ENCODE peak calls at places on chromosome 5, in eight cellular contexts. One of them, this sample, is unnamed.

GRCh38 chr5:1443991-1444360 is 1.3 kb downstream of the SLC6A3 start:
- DNase-seq in activated CD8-positive, alpha-beta memory T cell treated with anti-CD3 and anti-CD28 coated beads for 48 hours: no peak
- DNase-seq in NCI-H748 treated with DMSO at 0.1 percent for 48 hours: no peak
- DNase-seq in NCI-H2081: no peak
- DNase-seq in GOT3: no peak
- DNase-seq in OCI-LY7: no peak
- DNase-seq in stimulated activated CD4-positive, alpha-beta T cell treated with anti-CD3 and anti-CD28 coated beads, Interleukin-1b, Interleukin-23, amount 100 ng/mL, for 24 hours: no peak
- DNase-seq in iPS DF 6.9: no peak
- DNase-seq in this sample: no peak

GRCh38 chr5:115345344-115345743 is 48.9 kb upstream of the CCDC112 start:
- DNase-seq in activated CD8-positive, alpha-beta memory T cell treated with anti-CD3 and anti-CD28 coated beads for 48 hours: no peak
- DNase-seq in NCI-H748 treated with DMSO at 0.1 percent for 48 hours: no peak
- DNase-seq in NCI-H2081: no peak
- DNase-seq in GOT3: no peak
- DNase-seq in OCI-LY7: no peak
- DNase-seq in stimulated activated CD4-positive, alpha-beta T cell treated with anti-CD3 and anti-CD28 coated beads, Interleukin-1b, Interleukin-23, amount 100 ng/mL, for 24 hours: no peak
- DNase-seq in iPS DF 6.9: no peak
- DNase-seq in this sample: no peak

GRCh38 chr5:3310551-3311340 is 284.9 kb upstream of the IRX1 start:
- DNase-seq in activated CD8-positive, alpha-beta memory T cell treated with anti-CD3 and anti-CD28 coated beads for 48 hours: no peak
- DNase-seq in NCI-H748 treated with DMSO at 0.1 percent for 48 hours: peak
- DNase-seq in NCI-H2081: no peak
- DNase-seq in GOT3: no peak
- DNase-seq in OCI-LY7: no peak
- DNase-seq in stimulated activated CD4-positive, alpha-beta T cell treated with anti-CD3 and anti-CD28 coated beads, Interleukin-1b, Interleukin-23, amount 100 ng/mL, for 24 hours: no peak
- DNase-seq in iPS DF 6.9: no peak
- DNase-seq in this sample: peak

GRCh38 chr5:37777472-37778135 is 62.2 kb downstream of the GDNF start:
- DNase-seq in activated CD8-positive, alpha-beta memory T cell treated with anti-CD3 and anti-CD28 coated beads for 48 hours: no peak
- DNase-seq in NCI-H748 treated with DMSO at 0.1 percent for 48 hours: no peak
- DNase-seq in NCI-H2081: no peak
- DNase-seq in GOT3: no peak
- DNase-seq in OCI-LY7: no peak
- DNase-seq in stimulated activated CD4-positive, alpha-beta T cell treated with anti-CD3 and anti-CD28 coated beads, Interleukin-1b, Interleukin-23, amount 100 ng/mL, for 24 hours: no peak
- DNase-seq in iPS DF 6.9: no peak
- DNase-seq in this sample: no peak

GRCh38 chr5:150294551-150295071 is 5.0 kb upstream of the CAMK2A start:
- DNase-seq in activated CD8-positive, alpha-beta memory T cell treated with anti-CD3 and anti-CD28 coated beads for 48 hours: no peak
- DNase-seq in NCI-H748 treated with DMSO at 0.1 percent for 48 hours: no peak
- DNase-seq in NCI-H2081: no peak
- DNase-seq in GOT3: no peak
- DNase-seq in OCI-LY7: no peak
- DNase-seq in stimulated activated CD4-positive, alpha-beta T cell treated with anti-CD3 and anti-CD28 coated beads, Interleukin-1b, Interleukin-23, amount 100 ng/mL, for 24 hours: no peak
- DNase-seq in iPS DF 6.9: no peak
- DNase-seq in this sample: no peak

GRCh38 chr5:134051305-134051704 is 46.5 kb upstream of the VDAC1 start:
- DNase-seq in activated CD8-positive, alpha-beta memory T cell treated with anti-CD3 and anti-CD28 coated beads for 48 hours: no peak
- DNase-seq in NCI-H748 treated with DMSO at 0.1 percent for 48 hours: no peak
- DNase-seq in NCI-H2081: no peak
- DNase-seq in GOT3: no peak
- DNase-seq in OCI-LY7: no peak
- DNase-seq in stimulated activated CD4-positive, alpha-beta T cell treated with anti-CD3 and anti-CD28 coated beads, Interleukin-1b, Interleukin-23, amount 100 ng/mL, for 24 hours: no peak
- DNase-seq in iPS DF 6.9: no peak
- DNase-seq in this sample: no peak

GRCh38 chr5:129116797-129117196 is 22.2 kb downstream of the ISOC1 start:
- DNase-seq in activated CD8-positive, alpha-beta memory T cell treated with anti-CD3 and anti-CD28 coated beads for 48 hours: no peak
- DNase-seq in NCI-H748 treated with DMSO at 0.1 percent for 48 hours: no peak
- DNase-seq in NCI-H2081: no peak
- DNase-seq in GOT3: no peak
- DNase-seq in OCI-LY7: no peak
- DNase-seq in stimulated activated CD4-positive, alpha-beta T cell treated with anti-CD3 and anti-CD28 coated beads, Interleukin-1b, Interleukin-23, amount 100 ng/mL, for 24 hours: no peak
- DNase-seq in iPS DF 6.9: no peak
- DNase-seq in this sample: no peak

GRCh38 chr5:119328753-119329602 is 26.8 kb upstream of the TNFAIP8 start:
- DNase-seq in activated CD8-positive, alpha-beta memory T cell treated with anti-CD3 and anti-CD28 coated beads for 48 hours: no peak
- DNase-seq in NCI-H748 treated with DMSO at 0.1 percent for 48 hours: no peak
- DNase-seq in NCI-H2081: peak
- DNase-seq in GOT3: no peak
- DNase-seq in OCI-LY7: no peak
- DNase-seq in stimulated activated CD4-positive, alpha-beta T cell treated with anti-CD3 and anti-CD28 coated beads, Interleukin-1b, Interleukin-23, amount 100 ng/mL, for 24 hours: no peak
- DNase-seq in iPS DF 6.9: no peak
- DNase-seq in this sample: no peak

GRCh38 chr5:74179183-74179582 is 461.3 kb downstream of the ENC1 start:
- DNase-seq in activated CD8-positive, alpha-beta memory T cell treated with anti-CD3 and anti-CD28 coated beads for 48 hours: no peak
- DNase-seq in NCI-H748 treated with DMSO at 0.1 percent for 48 hours: no peak
- DNase-seq in NCI-H2081: no peak
- DNase-seq in GOT3: no peak
- DNase-seq in OCI-LY7: no peak
- DNase-seq in stimulated activated CD4-positive, alpha-beta T cell treated with anti-CD3 and anti-CD28 coated beads, Interleukin-1b, Interleukin-23, amount 100 ng/mL, for 24 hours: no peak
- DNase-seq in iPS DF 6.9: no peak
- DNase-seq in this sample: no peak

GRCh38 chr5:3912790-3913189 is 317.2 kb downstream of the IRX1 start:
- DNase-seq in activated CD8-positive, alpha-beta memory T cell treated with anti-CD3 and anti-CD28 coated beads for 48 hours: no peak
- DNase-seq in NCI-H748 treated with DMSO at 0.1 percent for 48 hours: no peak
- DNase-seq in NCI-H2081: no peak
- DNase-seq in GOT3: no peak
- DNase-seq in OCI-LY7: no peak
- DNase-seq in stimulated activated CD4-positive, alpha-beta T cell treated with anti-CD3 and anti-CD28 coated beads, Interleukin-1b, Interleukin-23, amount 100 ng/mL, for 24 hours: no peak
- DNase-seq in iPS DF 6.9: no peak
- DNase-seq in this sample: no peak